ENCODE peak calls at places on chromosomes 5 and 9, in nine cellular contexts. Y, A, X, Q, C, B, Z, U and V are unnamed samples.

GRCh38 chr9:4225291-4226119 is 74.4 kb downstream of the GLIS3 start:
- DNase-seq in Y (no peak), A (peak; percentile 99), X (no peak), Q (no peak), C (no peak), B (no peak), Z (no peak), U (no peak), V (peak; percentile 47)

GRCh38 chr5:151298063-151298462 is 5.5 kb downstream of the SLC36A3 start:
- DNase-seq in Y (no peak), A (no peak), X (no peak), Q (no peak), C (peak; percentile 52), B (no peak), Z (peak; percentile 33), U (no peak), V (no peak)

GRCh38 chr5:154712518-154713437 is 42.4 kb upstream of the LARP1 start:
- DNase-seq in Y (no peak), A (no peak), X (peak; percentile 83), Q (peak; percentile 81), C (no peak), B (peak; percentile 56), Z (peak; percentile 21), U (no peak), V (no peak)

GRCh38 chr9:4979224-4979623 is 5.8 kb upstream of the JAK2 start:
- DNase-seq in Y (no peak), A (peak; percentile 34), X (no peak), Q (no peak), C (no peak), B (no peak), Z (no peak), U (no peak), V (no peak)

GRCh38 chr9:13513710-13514444 is 234.4 kb upstream of the MPDZ start:
- DNase-seq in Y (no peak), A (no peak), X (no peak), Q (no peak), C (no peak), B (no peak), Z (no peak), U (no peak), V (peak; percentile 67)

GRCh38 chr5:62969409-62970120 is 390.9 kb downstream of the LRRC70 start:
- DNase-seq in Y (no peak), A (no peak), X (no peak), Q (no peak), C (no peak), B (no peak), Z (no peak), U (no peak), V (no peak)

GRCh38 chr9:99112750-99113417 is 8.0 kb downstream of the TGFBR1 start:
- DNase-seq in Y (no peak), A (no peak), X (peak; percentile 68), Q (no peak), C (no peak), B (no peak), Z (no peak), U (peak; percentile 50), V (no peak)

GRCh38 chr9:93125331-93125894 is 8.6 kb downstream of the NINJ1 start:
- DNase-seq in Y (no peak), A (no peak), X (peak; percentile 27), Q (peak; percentile 2), C (peak; percentile 10), B (peak; percentile 48), Z (peak; percentile 13), U (no peak), V (no peak)

DNA sequence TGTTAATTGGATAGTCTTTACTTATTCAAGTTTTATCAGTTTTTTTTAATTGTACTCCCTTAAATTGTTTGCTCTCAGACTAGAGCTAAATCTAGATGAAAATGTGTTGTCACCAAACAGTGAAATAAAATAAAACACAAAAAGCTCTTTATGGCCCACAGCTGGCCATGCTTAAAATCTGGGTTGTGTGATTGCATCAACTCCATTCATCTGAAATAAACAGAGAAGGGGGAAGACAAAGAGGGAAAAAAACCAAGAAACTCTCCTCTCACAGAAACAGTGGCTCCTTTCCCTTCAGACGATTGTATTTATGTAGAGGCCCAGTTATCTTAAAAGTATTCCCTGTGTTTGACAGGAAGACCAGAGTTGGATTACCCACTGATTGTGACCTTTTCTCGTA is 422.4 kb downstream of the IRX1 start:
- DNase-seq in Y (no peak), A (no peak), X (no peak), Q (no peak), C (no peak), B (no peak), Z (no peak), U (no peak), V (no peak)
- TF ChIP-seq CTCF in Y (no peak), A (no peak), X (no peak), Q (no peak), C (no peak), B (no peak), Z (no peak), U (no peak), V (no peak)

GRCh38 chr5:122844916-122845252 is 529 bp upstream of the SNX24 start:
- DNase-seq in Y (no peak), A (no peak), X (no peak), Q (no peak), C (peak; percentile 30), B (no peak), Z (no peak), U (no peak), V (no peak)

GRCh38 chr5:122847687-122848081 is 2.3 kb downstream of the SNX24 start:
- DNase-seq in Y (no peak), A (no peak), X (no peak), Q (no peak), C (no peak), B (no peak), Z (no peak), U (no peak), V (no peak)

GRCh38 chr5:122845253-122846050 is at the start of gene SNX24:
- DNase-seq in Y (peak; percentile 83), A (peak; percentile 71), X (peak; percentile 94), Q (peak; percentile 91), C (peak; percentile 83), B (peak; percentile 86), Z (peak; percentile 82), U (peak; percentile 70), V (peak; percentile 74)

GRCh38 chr5:122846051-122846567 is 696 bp downstream of the SNX24 start:
- DNase-seq in Y (no peak), A (peak; percentile 83), X (no peak), Q (no peak), C (no peak), B (no peak), Z (no peak), U (no peak), V (peak; percentile 53)

DNA sequence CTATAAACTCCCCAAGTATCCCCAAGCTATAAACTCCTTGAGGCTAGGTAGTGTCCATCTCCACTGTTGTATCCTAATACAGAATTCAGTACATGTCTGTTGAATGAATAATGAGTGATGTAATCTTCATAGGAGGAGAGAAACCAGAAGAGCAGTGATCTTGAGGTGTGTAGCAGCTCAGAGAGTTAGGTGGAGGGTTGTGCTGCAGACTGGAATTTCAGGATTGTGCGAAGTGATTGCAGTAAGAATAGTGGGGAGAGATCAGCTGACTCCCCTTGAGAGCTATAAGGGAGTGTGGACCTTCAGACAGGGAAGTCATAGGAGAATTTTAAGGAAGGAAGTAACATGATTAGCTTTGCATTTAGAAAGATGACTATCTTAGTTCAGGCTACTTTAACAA is 4.3 kb downstream of the SNX24 start:
- DNase-seq in Y (no peak), A (peak; percentile 51), X (no peak), Q (no peak), C (no peak), B (no peak), Z (no peak), U (no peak), V (no peak)
- H3K4me3 ChIP-seq in Y (no peak overlapping the region), A (no peak overlapping the region), X (no peak overlapping the region), Q (no peak overlapping the region), C (no peak overlapping the region), B (no peak overlapping the region), Z (no peak overlapping the region), U (no peak overlapping the region), V (no peak overlapping the region)

GRCh38 chr5:98349990-98350365 is 423.5 kb upstream of the RGMB start:
- DNase-seq in Y (no peak), A (no peak), X (no peak), Q (no peak), C (no peak), B (no peak), Z (no peak), U (no peak), V (no peak)

DNA sequence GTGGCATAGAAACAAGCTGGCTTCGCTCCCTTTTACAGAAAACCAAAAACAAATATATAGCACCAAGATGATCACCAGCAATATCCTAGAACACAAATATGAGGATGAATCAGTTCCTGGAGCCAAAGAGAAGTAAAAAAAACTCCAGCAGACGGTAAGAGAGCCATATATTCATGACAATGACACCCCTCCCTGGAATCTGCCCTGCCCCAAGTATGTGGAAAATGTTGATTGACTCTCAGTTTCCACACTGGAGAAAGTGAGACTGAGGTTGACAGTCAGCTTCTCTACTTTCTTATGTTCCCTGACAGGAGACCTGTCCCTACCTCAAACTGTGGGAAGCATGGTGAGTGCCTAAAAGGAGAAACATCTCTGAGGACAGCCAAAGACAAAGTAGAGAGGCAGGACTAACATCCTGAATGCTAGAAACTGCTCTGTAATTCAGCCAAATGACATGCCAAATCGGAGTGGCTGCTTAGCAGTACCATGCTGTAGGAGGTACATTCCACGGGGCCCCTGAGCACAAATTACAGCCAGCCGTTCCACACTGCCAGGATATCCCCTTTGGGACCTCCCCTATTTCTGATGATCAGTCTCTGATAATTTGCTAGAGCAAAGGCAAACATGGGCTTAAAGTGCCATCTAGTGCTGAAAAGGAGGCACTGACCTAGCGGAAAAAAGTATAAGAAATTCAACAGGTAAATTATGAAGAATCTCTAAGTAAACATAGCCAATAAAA is 424.0 kb upstream of the RGMB start:
- DNase-seq in Y (no peak), A (peak; percentile 79), X (no peak), Q (no peak), C (no peak), B (no peak), Z (no peak), U (no peak), V (peak; percentile 38)
- TF ChIP-seq CTCF in Y (no peak), A (peak; percentile 51), X (peak; percentile 18), Q (no peak), C (no peak), B (no peak), Z (no peak), U (no peak), V (peak; percentile 80)

GRCh38 chr5:79844571-79844970 is 146.5 kb downstream of the MTX3 start:
- DNase-seq in Y (no peak), A (no peak), X (no peak), Q (no peak), C (no peak), B (no peak), Z (no peak), U (no peak), V (no peak)

GRCh38 chr5:79847561-79847960 is 143.5 kb downstream of the MTX3 start:
- DNase-seq in Y (no peak), A (no peak), X (no peak), Q (no peak), C (no peak), B (no peak), Z (no peak), U (no peak), V (no peak)

GRCh38 chr5:79846198-79846521 is 144.9 kb downstream of the MTX3 start:
- DNase-seq in Y (no peak), A (no peak), X (no peak), Q (no peak), C (no peak), B (no peak), Z (no peak), U (no peak), V (no peak)

GRCh38 chr5:79843450-79844388 is 147.3 kb downstream of the MTX3 start:
- DNase-seq in Y (no peak), A (no peak), X (no peak), Q (no peak), C (no peak), B (no peak), Z (no peak), U (no peak), V (no peak)

DNA sequence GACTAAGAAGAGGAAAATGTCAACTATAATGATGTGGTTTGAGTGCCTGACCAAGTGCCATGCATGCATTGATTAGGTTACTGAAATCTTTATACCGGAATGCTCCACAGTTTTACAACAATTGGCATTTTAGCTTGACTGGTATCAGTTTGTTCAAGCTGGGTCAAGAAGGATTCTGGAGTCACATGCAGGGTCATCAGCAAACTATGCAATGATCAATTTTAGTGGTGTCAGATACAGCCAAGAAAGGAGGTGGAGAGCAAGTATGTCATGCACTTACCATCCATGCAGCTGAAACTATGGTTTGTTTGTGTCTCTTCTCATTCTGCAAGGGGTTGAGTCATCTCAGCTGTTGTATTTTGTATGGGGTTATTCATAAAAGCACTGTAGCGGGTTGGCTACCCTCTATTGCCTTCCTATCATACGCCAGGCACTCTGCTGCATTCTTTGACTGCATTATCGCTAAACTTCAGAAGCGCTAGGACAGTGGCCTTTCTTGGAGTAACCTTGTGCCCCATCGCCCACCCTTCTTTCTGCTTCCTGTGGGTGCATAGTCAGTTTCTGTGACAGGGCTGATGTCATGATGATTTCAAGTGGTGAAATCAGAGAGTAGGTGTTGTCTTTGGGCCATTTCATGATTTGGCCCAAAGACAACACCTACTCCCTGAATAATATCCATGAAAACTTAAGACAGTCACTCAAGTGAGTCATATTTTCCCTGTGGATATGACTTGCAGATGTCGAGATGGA is 145.4 kb downstream of the MTX3 start:
- DNase-seq in Y (no peak), A (peak; percentile 96), X (no peak), Q (no peak), C (no peak), B (no peak), Z (no peak), U (no peak), V (peak; percentile 44)
- H3K4me3 ChIP-seq in Y (no peak overlapping the region), A (no peak overlapping the region), X (no peak overlapping the region), Q (no peak overlapping the region), C (no peak overlapping the region), B (no peak overlapping the region), Z (no peak overlapping the region), U (no peak overlapping the region), V (no peak overlapping the region)